ENCODE peak calls at places on chromosomes 5 and 9, in five cellular contexts. M is body of pancreas, J is stomach, Y is A549, L is H54. K is an unnamed sample.

GRCh38 chr5:20601678-20602100 is 613.7 kb upstream of the CDH18 start:
- DNase-seq in Y (no peak), L (peak; percentile 3), J (no peak), M (no peak), K (no peak)

GRCh38 chr9:131799177-131799823 is 59.4 kb upstream of the RAPGEF1 start:
- DNase-seq in Y (no peak), L (peak; percentile 77), J (peak; percentile 47), M (peak; percentile 26), K (peak; percentile 48)

GRCh38 chr5:139294372-139295165 is 1.0 kb downstream of the MATR3 start:
- DNase-seq in M (peak; percentile 68), Y (peak; percentile 52), J (peak; percentile 68), L (peak; percentile 20), K (peak; percentile 91)

GRCh38 chr5:126119894-126120442 is 303.2 kb upstream of the GRAMD2B start:
- DNase-seq in M (no peak), J (no peak), L (no peak), Y (no peak), K (no peak)

GRCh38 chr5:41882765-41883164 is 12.5 kb upstream of the OXCT1 start:
- DNase-seq in Y (no peak), M (no peak), J (no peak), L (no peak), K (no peak)

GRCh38 chr5:138979684-138980275 is 104.6 kb upstream of the LRRTM2 start:
- DNase-seq in Y (no peak), M (no peak), L (no peak), J (no peak), K (no peak)

GRCh38 chr9:126985870-126986498 is 71.4 kb downstream of the RALGPS1 start:
- DNase-seq in M (peak; percentile 74), Y (peak; percentile 24), J (peak; percentile 84), L (peak; percentile 85), K (peak; percentile 63)

GRCh38 chr5:73883646-73884045 is 257.6 kb downstream of the ARHGEF28 start:
- DNase-seq in J (peak; percentile 33), M (no peak), L (no peak), Y (no peak), K (no peak)

GRCh38 chr9:35856882-35857281 is 13.3 kb downstream of the OR13J1 start:
- DNase-seq in L (no peak), Y (no peak), J (no peak), M (no peak), K (no peak)

GRCh38 chr5:151234476-151235238 is 10.8 kb upstream of the CCDC69 start:
- DNase-seq in Y (peak; percentile 25), M (peak; percentile 94), L (no peak), J (peak; percentile 60), K (no peak)

GRCh38 chr9:115018547-115019435 is 88.4 kb upstream of the TNFSF8 start:
- DNase-seq in J (no peak), L (no peak), Y (no peak), M (no peak), K (no peak)

GRCh38 chr9:123361086-123361730 is 5.2 kb downstream of the CRB2 start:
- DNase-seq in J (no peak), M (no peak), L (no peak), Y (no peak), K (no peak)

GRCh38 chr5:102778478-102778877 is 23.4 kb downstream of the PAM start:
- DNase-seq in L (no peak), Y (no peak), J (no peak), M (no peak), K (no peak)

GRCh38 chr5:119049824-119050449 is 20.9 kb upstream of the DMXL1 start:
- DNase-seq in L (peak; percentile 16), M (no peak), J (no peak), Y (no peak), K (peak; percentile 6)

GRCh38 chr9:121498487-121499176 is 1.0 kb downstream of the GGTA1 start:
- DNase-seq in L (no peak), M (peak; percentile 35), Y (peak; percentile 55), J (peak; percentile 28), K (no peak)

GRCh38 chr5:17305964-17306725 is 88.7 kb downstream of the BASP1 start:
- DNase-seq in M (peak; percentile 77), J (peak; percentile 70), L (peak; percentile 31), Y (peak; percentile 68), K (no peak)

GRCh38 chr5:31768784-31769183 is 129.9 kb downstream of the PDZD2 start:
- DNase-seq in L (no peak), Y (no peak), J (no peak), M (no peak), K (no peak)

GRCh38 chr9:38423939-38424843 is at the start of gene IGFBPL1:
- DNase-seq in L (no peak), M (no peak), J (no peak), Y (peak; percentile 79), K (peak; percentile 2)

GRCh38 chr5:137360607-137361006 is 138.5 kb downstream of the SPOCK1 start:
- DNase-seq in J (no peak), M (no peak), Y (no peak), L (no peak), K (no peak)

GRCh38 chr9:134518004-134518606 is 123.5 kb upstream of the COL5A1 start:
- DNase-seq in Y (no peak), M (no peak), J (peak; percentile 22), L (no peak), K (no peak)

GRCh38 chr9:16680965-16681658 is 189.4 kb downstream of the BNC2 start:
- DNase-seq in M (no peak), J (no peak), Y (no peak), L (no peak), K (no peak)

GRCh38 chr9:19137282-19137681 is 10.0 kb upstream of the PLIN2 start:
- DNase-seq in Y (no peak), J (no peak), L (no peak), M (no peak), K (no peak)

GRCh38 chr9:6049798-6050197 is 34.4 kb upstream of the RANBP6 start:
- DNase-seq in J (no peak), M (peak; percentile 24), L (no peak), Y (no peak), K (peak; percentile 71)

GRCh38 chr5:163614787-163615186 is 109.4 kb downstream of the MAT2B start:
- DNase-seq in Y (no peak), J (no peak), L (no peak), M (no peak), K (no peak)

GRCh38 chr9:129258124-129258822 is 80.2 kb upstream of the IER5L start:
- DNase-seq in J (peak; percentile 86), Y (peak; percentile 98), M (peak; percentile 88), L (no peak), K (peak; percentile 70)

GRCh38 chr9:33101104-33101951 is 24.9 kb upstream of the SMU1 start:
- DNase-seq in L (peak; percentile 33), M (no peak), J (peak; percentile 35), Y (peak; percentile 40), K (no peak)

GRCh38 chr5:23466401-23466886 is 41.0 kb upstream of the PRDM9 start:
- DNase-seq in J (no peak), Y (peak; percentile 1), M (no peak), L (peak; percentile 8), K (no peak)

GRCh38 chr9:137373611-137373980 is 49.4 kb downstream of the EXD3 start:
- DNase-seq in J (no peak), Y (no peak), M (no peak), L (no peak), K (no peak)

GRCh38 chr5:163162645-163163044 is 274.8 kb upstream of the CCNG1 start:
- DNase-seq in J (no peak), Y (no peak), M (no peak), L (no peak), K (no peak)

DNA sequence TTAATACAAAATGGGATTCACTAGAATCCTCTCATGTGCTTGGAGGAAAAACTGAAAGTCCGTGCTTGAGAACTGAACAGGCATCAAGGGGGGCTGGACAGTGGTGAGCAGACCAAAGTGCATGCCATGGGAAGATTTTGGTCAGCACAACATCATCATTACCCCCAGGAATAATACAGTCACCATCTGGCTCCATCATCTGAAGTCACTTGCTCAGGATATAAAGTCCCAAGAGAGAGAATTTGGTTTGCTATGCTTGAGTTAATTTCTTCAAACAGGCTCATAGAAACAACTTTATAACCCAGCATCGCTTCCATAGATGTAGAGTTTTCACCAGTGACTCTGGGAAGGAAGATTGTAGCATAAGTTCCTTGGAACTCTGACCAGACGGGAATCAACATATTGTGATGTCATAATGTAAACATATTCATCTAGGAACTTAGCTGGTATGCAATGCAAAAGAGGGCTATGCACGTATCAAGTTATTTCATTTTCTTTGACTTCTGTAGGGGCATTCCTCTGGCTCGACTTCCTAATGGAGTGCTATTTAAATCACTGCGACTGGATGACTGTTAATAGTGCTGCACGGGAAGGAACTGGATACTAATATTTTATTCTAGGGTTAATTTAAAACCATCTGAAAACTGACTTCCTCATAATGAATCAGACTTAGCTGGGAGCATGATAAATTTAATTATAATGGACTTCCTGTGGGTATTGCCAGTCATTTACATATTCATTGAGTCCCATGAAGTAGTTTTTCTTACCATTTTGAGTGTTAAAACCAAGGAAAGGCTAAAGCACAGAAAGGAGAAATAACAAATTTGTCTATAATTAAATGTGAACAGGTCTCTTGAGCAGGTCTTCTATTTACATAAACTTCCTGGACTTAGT is 145.2 kb downstream of the MTRR start:
- DNase-seq in Y (no peak), J (no peak), M (no peak), L (no peak), K (no peak)
- TF ChIP-seq POLR2A in Y (no peak), J (no peak), M (no peak), L (no peak), K (no peak)

GRCh38 chr5:160169326-160169725 is 50.1 kb upstream of the PWWP2A start:
- DNase-seq in L (peak; percentile 71), M (no peak), Y (no peak), J (no peak), K (no peak)
- TF ChIP-seq POLR2A in L (no peak), M (no peak), Y (no peak), J (no peak), K (no peak)

GRCh38 chr5:181203842-181204560 is 995 bp downstream of the TRIM7 start:
- DNase-seq in J (no peak), M (no peak), L (no peak), Y (peak; percentile 60), K (no peak)
- TF ChIP-seq POLR2A in J (no peak), M (no peak), L (no peak), Y (no peak), K (no peak)

GRCh38 chr5:123438902-123439301 is 15.7 kb upstream of the CEP120 start:
- DNase-seq in L (no peak), J (no peak), Y (no peak), M (peak; percentile 39), K (no peak)
- TF ChIP-seq POLR2A in L (no peak), J (no peak), Y (no peak), M (no peak), K (no peak)

GRCh38 chr9:88978034-88978433 is 13.2 kb upstream of the S1PR3 start:
- DNase-seq in J (no peak), Y (no peak), M (no peak), L (no peak), K (no peak)
- TF ChIP-seq POLR2A in J (no peak), Y (no peak), M (no peak), L (no peak), K (no peak)

GRCh38 chr5:179697993-179698934 is 503 bp upstream of the CANX start:
- DNase-seq in J (peak; percentile 99), M (peak; percentile 99), L (peak; percentile 99), Y (peak; percentile 99), K (peak; percentile 100)
- TF ChIP-seq POLR2A in J (no peak), M (peak; percentile 93), L (peak; percentile 98), Y (peak; percentile 93), K (peak; percentile 96)

GRCh38 chr5:91381134-91381773 is 1.9 kb downstream of the ARRDC3 start:
- DNase-seq in Y (no peak), M (no peak), J (no peak), L (no peak), K (no peak)
- TF ChIP-seq POLR2A in Y (peak; percentile 36), M (peak; percentile 85), J (no peak), L (peak; percentile 8), K (peak; percentile 92)

K was measured in erythroblast.